ENCODE peak calls at places on chromosomes 6 and 20, in nine cellular contexts. K is OCI-LY7; P is CD4-positive, CD25-positive, alpha-beta regulatory T cell; Z is thoracic aorta; L is BJ; Q is heart left ventricle; M is brain microvascular endothelial cell; H is adipocyte; D is CD8-positive, alpha-beta T cell. B is an unnamed sample. For H3K36me3, the result is how much of the 10 kb centered on the place peaks cover.

GRCh38 chr6:35181313-35181932 is 32.3 kb upstream of the SCUBE3 start:
- DNase-seq in K (no peak), P (no peak), Z (peak), L (peak), Q (peak), M (no peak), H (peak), D (no peak), B (no peak)

GRCh38 chr6:167276772-167277533 is 14.2 kb upstream of the UNC93A start:
- DNase-seq in K (no peak), P (no peak), Z (no peak), L (no peak), Q (no peak), M (no peak), H (no peak), D (no peak), B (no peak)

GRCh38 chr20:38873050-38873581 is 53.1 kb upstream of the FAM83D start:
- DNase-seq in K (peak), P (peak), Z (no peak), L (no peak), Q (no peak), M (no peak), H (no peak), D (peak), B (no peak)

GRCh38 chr6:912871-913663 is 220.1 kb upstream of the EXOC2 start:
- DNase-seq in K (peak), P (no peak), Z (no peak), L (no peak), Q (no peak), M (peak), H (peak), D (no peak), B (no peak)

GRCh38 chr6:75204222-75204958 is 1.5 kb downstream of the COL12A1 start:
- DNase-seq in K (no peak), P (no peak), Z (no peak), L (peak), Q (peak), M (peak), H (peak), D (no peak), B (no peak)

GRCh38 chr6:11194399-11195274 is 37.8 kb downstream of the NEDD9 start:
- DNase-seq in K (no peak), P (no peak), Z (no peak), L (no peak), Q (peak), M (peak), H (peak), D (no peak), B (no peak)

GRCh38 chr6:156013155-156013554 is 557.5 kb upstream of the NOX3 start:
- DNase-seq in K (no peak), P (no peak), Z (no peak), L (no peak), Q (no peak), M (no peak), H (no peak), D (no peak), B (peak)

GRCh38 chr20:56440346-56441007 is 27.9 kb upstream of the RTF2 start:
- DNase-seq in K (no peak), P (no peak), Z (no peak), L (no peak), Q (no peak), M (no peak), H (no peak), D (peak), B (no peak)

GRCh38 chr6:168880271-168880670 is 373.4 kb downstream of the THBS2 start:
- DNase-seq in K (no peak), P (no peak), Z (no peak), L (no peak), Q (no peak), M (no peak), H (no peak), D (no peak), B (no peak)

GRCh38 chr6:19866900-19867627 is 29.9 kb downstream of the ID4 start:
- DNase-seq in K (no peak), P (no peak), Z (no peak), L (peak), Q (no peak), M (peak), H (peak), D (no peak), B (peak)

GRCh38 chr6:2157441-2158127 is 87.8 kb downstream of the GMDS start:
- DNase-seq in K (no peak), P (no peak), Z (no peak), L (peak), Q (no peak), M (peak), H (peak), D (no peak), B (peak)

GRCh38 chr6:144362042-144363018 is 77.2 kb downstream of the UTRN start:
- DNase-seq in K (no peak), P (no peak), Z (no peak), L (no peak), Q (peak), M (no peak), H (no peak), D (no peak), B (no peak)

GRCh38 chr20:49889245-49889942 is 25.9 kb downstream of the SPATA2 start:
- DNase-seq in K (no peak), P (no peak), Z (no peak), L (no peak), Q (no peak), M (no peak), H (no peak), D (no peak), B (no peak)

GRCh38 chr6:36126553-36127458 is 3.5 kb upstream of the MAPK13 start:
- DNase-seq in K (no peak), P (no peak), Z (no peak), L (no peak), Q (no peak), M (peak), H (no peak), D (no peak), B (no peak)

GRCh38 chr6:116828983-116829382 is at the start of gene GPRC6A:
- DNase-seq in K (no peak), P (no peak), Z (no peak), L (no peak), Q (no peak), M (no peak), H (no peak), D (no peak), B (no peak)

GRCh38 chr6:131362070-131362469 is 211.0 kb upstream of the ARG1 start:
- DNase-seq in K (no peak), P (no peak), Z (no peak), L (no peak), Q (no peak), M (no peak), H (no peak), D (no peak), B (no peak)

GRCh38 chr20:58691405-58691772 is 1.2 kb upstream of the NPEPL1 start:
- DNase-seq in K (no peak), P (no peak), Z (no peak), L (no peak), Q (no peak), M (no peak), H (peak), D (no peak), B (no peak)

GRCh38 chr20:58690351-58690750 is 2.2 kb upstream of the NPEPL1 start:
- DNase-seq in K (no peak), P (no peak), Z (no peak), L (no peak), Q (no peak), M (no peak), H (peak), D (no peak), B (no peak)

GRCh38 chr20:58691773-58692578 is 624 bp upstream of the NPEPL1 start:
- DNase-seq in K (no peak), P (no peak), Z (no peak), L (no peak), Q (peak), M (no peak), H (peak), D (no peak), B (no peak)

GRCh38 chr20:58692579-58693225 is at the start of gene NPEPL1:
- DNase-seq in K (peak), P (peak), Z (no peak), L (no peak), Q (peak), M (no peak), H (peak), D (peak), B (peak)

GRCh38 chr20:58690851-58691250 is 1.7 kb upstream of the NPEPL1 start:
- DNase-seq in K (no peak), P (no peak), Z (no peak), L (no peak), Q (no peak), M (peak), H (peak), D (peak), B (no peak)
- H3K4me3 ChIP-seq in K (no peak), P (no peak), Z (no peak), L (no peak), Q (no peak), M (no peak), H (peak), D (no peak), B (no peak)

DNA sequence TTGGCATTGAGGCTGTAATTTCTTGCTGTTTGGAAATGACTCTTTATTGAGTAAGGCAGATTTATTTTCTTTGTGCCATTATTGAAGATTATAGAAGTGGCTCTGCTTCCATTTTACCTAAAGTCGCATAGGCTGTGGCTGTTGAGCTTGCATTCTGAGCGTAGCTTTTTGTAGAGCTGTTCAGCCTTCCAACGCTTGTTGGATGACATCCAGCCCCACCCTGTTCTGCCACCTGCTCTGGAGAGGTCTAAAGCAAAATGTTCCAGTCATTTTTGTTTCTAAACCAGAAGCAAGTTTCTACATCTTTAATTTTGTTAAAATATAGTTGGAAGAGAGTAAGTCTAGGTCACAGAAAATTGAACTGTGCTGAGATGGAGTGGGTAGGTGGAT is 24.4 kb downstream of the UST start:
- DNase-seq in K (no peak), P (no peak), Z (no peak), L (no peak), Q (no peak), M (no peak), H (no peak), D (no peak), B (no peak)
- H3K36me3 ChIP-seq in K (under half), P (under half), Z (under half), L (under half), Q (under half), M (under half), H (under half), D (under half), B (under half)

GRCh38 chr20:62132421-62132820 is 10.1 kb downstream of the LSM14B start:
- DNase-seq in K (no peak), P (no peak), Z (no peak), L (no peak), Q (peak), M (no peak), H (no peak), D (no peak), B (no peak)
- H3K4me3 ChIP-seq in K (no peak), P (no peak), Z (no peak), L (no peak), Q (no peak), M (no peak), H (no peak), D (no peak), B (no peak)

DNA sequence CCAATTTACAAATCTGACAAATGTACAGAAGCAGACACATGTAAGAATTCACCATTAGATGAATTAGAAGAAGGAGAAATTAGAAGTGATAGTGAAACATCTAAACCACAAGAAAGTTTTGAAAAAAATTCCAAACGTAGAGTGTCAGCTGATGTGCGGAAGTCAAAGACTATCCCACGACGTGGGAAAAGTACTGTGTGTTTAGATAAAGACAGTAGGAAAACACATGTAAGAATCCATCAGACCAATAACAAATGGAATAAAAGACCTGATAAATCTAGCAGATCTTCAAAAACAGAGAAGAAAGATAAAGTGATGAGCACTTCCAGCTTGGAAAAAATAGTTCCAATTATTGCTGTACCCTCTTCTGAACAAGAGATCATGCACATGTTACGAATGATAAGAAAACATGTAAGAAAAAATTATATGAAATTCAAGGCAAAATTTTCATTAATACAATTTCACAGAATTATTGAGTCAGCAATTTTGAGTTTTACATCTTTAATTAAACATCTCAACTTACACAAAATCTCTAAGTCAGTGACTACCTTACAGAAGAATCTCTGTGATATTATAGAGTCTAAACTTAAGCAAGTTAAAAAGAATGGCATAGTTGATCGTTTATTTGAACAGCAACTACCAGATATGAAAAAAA is 28.1 kb upstream of the GJA10 start:
- DNase-seq in K (no peak), P (no peak), Z (no peak), L (no peak), Q (no peak), M (no peak), H (no peak), D (no peak), B (no peak)
- H3K36me3 ChIP-seq in K (half or more), P (half or more), Z (under half), L (under half), Q (under half), M (under half), H (half or more), D (under half), B (under half)

GRCh38 chr6:78611097-78611625 is 256.2 kb upstream of the IRAK1BP1 start:
- DNase-seq in K (no peak), P (no peak), Z (no peak), L (no peak), Q (no peak), M (no peak), H (no peak), D (no peak), B (no peak)

GRCh38 chr6:78607188-78607587 is 260.2 kb upstream of the IRAK1BP1 start:
- DNase-seq in K (no peak), P (no peak), Z (no peak), L (no peak), Q (no peak), M (no peak), H (no peak), D (no peak), B (peak)

DNA sequence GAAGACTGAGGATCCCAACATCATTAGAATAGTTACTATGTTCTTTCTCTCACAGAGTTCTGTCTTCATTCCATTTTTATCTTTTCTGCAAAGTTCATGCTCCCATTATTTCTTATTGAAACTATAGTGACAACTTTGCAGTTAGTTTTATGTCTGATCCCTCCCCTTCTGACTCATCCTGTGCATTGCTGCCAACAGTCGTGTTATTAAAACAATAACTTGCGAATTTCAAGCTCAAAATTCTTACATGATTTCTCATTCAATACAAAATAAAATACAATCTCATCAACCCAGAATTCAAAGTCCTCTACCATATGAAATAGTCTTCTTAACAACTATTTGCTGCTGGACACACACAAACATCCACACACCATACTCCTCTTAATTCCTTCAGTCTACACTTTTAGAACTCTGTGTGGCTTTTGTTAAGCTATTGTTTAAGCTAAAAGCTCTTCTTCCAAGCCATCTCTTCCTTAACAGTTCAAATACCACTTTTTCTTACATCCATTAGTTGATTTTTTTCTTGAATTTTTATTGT is 261.4 kb upstream of the IRAK1BP1 start:
- DNase-seq in K (no peak), P (no peak), Z (no peak), L (peak), Q (no peak), M (peak), H (peak), D (no peak), B (no peak)
- H3K4me3 ChIP-seq in K (no peak), P (no peak), Z (no peak), L (no peak), Q (no peak), M (peak), H (peak), D (no peak), B (no peak)

GRCh38 chr20:62268228-62268900 is 30.0 kb downstream of the OSBPL2 start:
- DNase-seq in K (no peak), P (no peak), Z (no peak), L (no peak), Q (no peak), M (no peak), H (no peak), D (no peak), B (no peak)

GRCh38 chr20:62267543-62267942 is 29.2 kb downstream of the OSBPL2 start:
- DNase-seq in K (no peak), P (no peak), Z (no peak), L (no peak), Q (peak), M (no peak), H (no peak), D (no peak), B (no peak)

GRCh38 chr20:62272200-62272599 is 30.6 kb upstream of the ADRM1 start:
- DNase-seq in K (peak), P (no peak), Z (no peak), L (no peak), Q (no peak), M (no peak), H (no peak), D (no peak), B (no peak)

GRCh38 chr20:62269378-62269777 is 31.1 kb downstream of the OSBPL2 start:
- DNase-seq in K (no peak), P (no peak), Z (no peak), L (no peak), Q (no peak), M (no peak), H (no peak), D (no peak), B (no peak)

GRCh38 chr20:62269871-62270270 is 31.6 kb downstream of the OSBPL2 start:
- DNase-seq in K (no peak), P (no peak), Z (no peak), L (no peak), Q (no peak), M (no peak), H (no peak), D (no peak), B (no peak)
- H3K36me3 ChIP-seq in K (under half), P (half or more), Z (under half), L (under half), Q (under half), M (under half), H (under half), D (under half), B (under half)